ENCODE peak calls at places on chromosomes 3 and 15, in eight cellular contexts. One of them, this sample, is unnamed.

GRCh38 chr3:49878686-49879085 is 9.0 kb upstream of the CAMKV start:
- DNase-seq in stimulated activated CD4-positive, alpha-beta T cell treated with anti-CD3 and anti-CD28 coated beads, Interleukin-12 subunit alpha, Interleukin-12 subunit beta, amount 100 ng/mL, for 24 hours: no peak
- DNase-seq in stimulated activated CD8-positive, alpha-beta memory T cell treated with anti-CD3 and anti-CD28 coated beads, Interleukin-15, amount 100 ng/mL, for 24 hours: no peak
- DNase-seq in AG08396: no peak
- DNase-seq in HL-60: no peak
- DNase-seq in fibroblast of mammary gland: no peak
- DNase-seq in naive thymus-derived CD8-positive, alpha-beta T cell: no peak
- DNase-seq in activated gamma-delta T cell treated with Interleukin-2 at 50 U/mL for 16 hours: no peak
- DNase-seq in this sample: no peak

GRCh38 chr3:50381315-50381714 is 22.0 kb upstream of the TMEM115 start:
- DNase-seq in stimulated activated CD4-positive, alpha-beta T cell treated with anti-CD3 and anti-CD28 coated beads, Interleukin-12 subunit alpha, Interleukin-12 subunit beta, amount 100 ng/mL, for 24 hours: no peak
- DNase-seq in stimulated activated CD8-positive, alpha-beta memory T cell treated with anti-CD3 and anti-CD28 coated beads, Interleukin-15, amount 100 ng/mL, for 24 hours: no peak
- DNase-seq in AG08396: no peak
- DNase-seq in HL-60: no peak
- DNase-seq in fibroblast of mammary gland: no peak
- DNase-seq in naive thymus-derived CD8-positive, alpha-beta T cell: no peak
- DNase-seq in activated gamma-delta T cell treated with Interleukin-2 at 50 U/mL for 16 hours: no peak
- DNase-seq in this sample: no peak

GRCh38 chr3:105365171-105365535 is 1.6 kb upstream of the ALCAM start:
- DNase-seq in stimulated activated CD4-positive, alpha-beta T cell treated with anti-CD3 and anti-CD28 coated beads, Interleukin-12 subunit alpha, Interleukin-12 subunit beta, amount 100 ng/mL, for 24 hours: no peak
- DNase-seq in stimulated activated CD8-positive, alpha-beta memory T cell treated with anti-CD3 and anti-CD28 coated beads, Interleukin-15, amount 100 ng/mL, for 24 hours: no peak
- DNase-seq in AG08396: no peak
- DNase-seq in HL-60: no peak
- DNase-seq in fibroblast of mammary gland: no peak
- DNase-seq in naive thymus-derived CD8-positive, alpha-beta T cell: no peak
- DNase-seq in activated gamma-delta T cell treated with Interleukin-2 at 50 U/mL for 16 hours: no peak
- DNase-seq in this sample: no peak

GRCh38 chr3:67863869-67864268 is 209.5 kb upstream of the SUCLG2 start:
- DNase-seq in stimulated activated CD4-positive, alpha-beta T cell treated with anti-CD3 and anti-CD28 coated beads, Interleukin-12 subunit alpha, Interleukin-12 subunit beta, amount 100 ng/mL, for 24 hours: no peak
- DNase-seq in stimulated activated CD8-positive, alpha-beta memory T cell treated with anti-CD3 and anti-CD28 coated beads, Interleukin-15, amount 100 ng/mL, for 24 hours: no peak
- DNase-seq in AG08396: no peak
- DNase-seq in HL-60: no peak
- DNase-seq in fibroblast of mammary gland: peak
- DNase-seq in naive thymus-derived CD8-positive, alpha-beta T cell: no peak
- DNase-seq in activated gamma-delta T cell treated with Interleukin-2 at 50 U/mL for 16 hours: no peak
- DNase-seq in this sample: peak

GRCh38 chr15:67839358-67839928 is 402 bp downstream of the RNU6-1 start:
- DNase-seq in stimulated activated CD4-positive, alpha-beta T cell treated with anti-CD3 and anti-CD28 coated beads, Interleukin-12 subunit alpha, Interleukin-12 subunit beta, amount 100 ng/mL, for 24 hours: no peak
- DNase-seq in stimulated activated CD8-positive, alpha-beta memory T cell treated with anti-CD3 and anti-CD28 coated beads, Interleukin-15, amount 100 ng/mL, for 24 hours: no peak
- DNase-seq in AG08396: peak
- DNase-seq in HL-60: peak
- DNase-seq in fibroblast of mammary gland: peak
- DNase-seq in naive thymus-derived CD8-positive, alpha-beta T cell: peak
- DNase-seq in activated gamma-delta T cell treated with Interleukin-2 at 50 U/mL for 16 hours: no peak
- DNase-seq in this sample: peak

GRCh38 chr3:59374812-59375211 is 325.0 kb upstream of the CFAP20DC start:
- DNase-seq in stimulated activated CD4-positive, alpha-beta T cell treated with anti-CD3 and anti-CD28 coated beads, Interleukin-12 subunit alpha, Interleukin-12 subunit beta, amount 100 ng/mL, for 24 hours: no peak
- DNase-seq in stimulated activated CD8-positive, alpha-beta memory T cell treated with anti-CD3 and anti-CD28 coated beads, Interleukin-15, amount 100 ng/mL, for 24 hours: no peak
- DNase-seq in AG08396: no peak
- DNase-seq in HL-60: no peak
- DNase-seq in fibroblast of mammary gland: no peak
- DNase-seq in naive thymus-derived CD8-positive, alpha-beta T cell: no peak
- DNase-seq in activated gamma-delta T cell treated with Interleukin-2 at 50 U/mL for 16 hours: no peak
- DNase-seq in this sample: no peak

GRCh38 chr3:187274977-187275338 is 16.6 kb downstream of the MASP1 start:
- DNase-seq in stimulated activated CD4-positive, alpha-beta T cell treated with anti-CD3 and anti-CD28 coated beads, Interleukin-12 subunit alpha, Interleukin-12 subunit beta, amount 100 ng/mL, for 24 hours: no peak
- DNase-seq in stimulated activated CD8-positive, alpha-beta memory T cell treated with anti-CD3 and anti-CD28 coated beads, Interleukin-15, amount 100 ng/mL, for 24 hours: no peak
- DNase-seq in AG08396: no peak
- DNase-seq in HL-60: no peak
- DNase-seq in fibroblast of mammary gland: no peak
- DNase-seq in naive thymus-derived CD8-positive, alpha-beta T cell: no peak
- DNase-seq in activated gamma-delta T cell treated with Interleukin-2 at 50 U/mL for 16 hours: no peak
- DNase-seq in this sample: no peak

GRCh38 chr15:94747510-94747909 is 516.1 kb downstream of the MCTP2 start:
- DNase-seq in stimulated activated CD4-positive, alpha-beta T cell treated with anti-CD3 and anti-CD28 coated beads, Interleukin-12 subunit alpha, Interleukin-12 subunit beta, amount 100 ng/mL, for 24 hours: no peak
- DNase-seq in stimulated activated CD8-positive, alpha-beta memory T cell treated with anti-CD3 and anti-CD28 coated beads, Interleukin-15, amount 100 ng/mL, for 24 hours: no peak
- DNase-seq in AG08396: no peak
- DNase-seq in HL-60: no peak
- DNase-seq in fibroblast of mammary gland: no peak
- DNase-seq in naive thymus-derived CD8-positive, alpha-beta T cell: no peak
- DNase-seq in activated gamma-delta T cell treated with Interleukin-2 at 50 U/mL for 16 hours: no peak
- DNase-seq in this sample: no peak

GRCh38 chr15:78752492-78753358 is 58.5 kb downstream of the ADAMTS7 start:
- DNase-seq in stimulated activated CD4-positive, alpha-beta T cell treated with anti-CD3 and anti-CD28 coated beads, Interleukin-12 subunit alpha, Interleukin-12 subunit beta, amount 100 ng/mL, for 24 hours: no peak
- DNase-seq in stimulated activated CD8-positive, alpha-beta memory T cell treated with anti-CD3 and anti-CD28 coated beads, Interleukin-15, amount 100 ng/mL, for 24 hours: no peak
- DNase-seq in AG08396: no peak
- DNase-seq in HL-60: no peak
- DNase-seq in fibroblast of mammary gland: no peak
- DNase-seq in naive thymus-derived CD8-positive, alpha-beta T cell: no peak
- DNase-seq in activated gamma-delta T cell treated with Interleukin-2 at 50 U/mL for 16 hours: no peak
- DNase-seq in this sample: no peak

GRCh38 chr3:33179132-33179531 is 39.5 kb downstream of the SUSD5 start:
- DNase-seq in stimulated activated CD4-positive, alpha-beta T cell treated with anti-CD3 and anti-CD28 coated beads, Interleukin-12 subunit alpha, Interleukin-12 subunit beta, amount 100 ng/mL, for 24 hours: no peak
- DNase-seq in stimulated activated CD8-positive, alpha-beta memory T cell treated with anti-CD3 and anti-CD28 coated beads, Interleukin-15, amount 100 ng/mL, for 24 hours: no peak
- DNase-seq in AG08396: no peak
- DNase-seq in HL-60: no peak
- DNase-seq in fibroblast of mammary gland: no peak
- DNase-seq in naive thymus-derived CD8-positive, alpha-beta T cell: no peak
- DNase-seq in activated gamma-delta T cell treated with Interleukin-2 at 50 U/mL for 16 hours: no peak
- DNase-seq in this sample: no peak

GRCh38 chr3:184099806-184100686 is 3.2 kb downstream of the HTR3E start:
- DNase-seq in stimulated activated CD4-positive, alpha-beta T cell treated with anti-CD3 and anti-CD28 coated beads, Interleukin-12 subunit alpha, Interleukin-12 subunit beta, amount 100 ng/mL, for 24 hours: no peak
- DNase-seq in stimulated activated CD8-positive, alpha-beta memory T cell treated with anti-CD3 and anti-CD28 coated beads, Interleukin-15, amount 100 ng/mL, for 24 hours: no peak
- DNase-seq in AG08396: no peak
- DNase-seq in HL-60: no peak
- DNase-seq in fibroblast of mammary gland: no peak
- DNase-seq in naive thymus-derived CD8-positive, alpha-beta T cell: no peak
- DNase-seq in activated gamma-delta T cell treated with Interleukin-2 at 50 U/mL for 16 hours: no peak
- DNase-seq in this sample: no peak

GRCh38 chr3:32410367-32411246 is 19.0 kb downstream of the CMTM7 start:
- DNase-seq in stimulated activated CD4-positive, alpha-beta T cell treated with anti-CD3 and anti-CD28 coated beads, Interleukin-12 subunit alpha, Interleukin-12 subunit beta, amount 100 ng/mL, for 24 hours: no peak
- DNase-seq in stimulated activated CD8-positive, alpha-beta memory T cell treated with anti-CD3 and anti-CD28 coated beads, Interleukin-15, amount 100 ng/mL, for 24 hours: no peak
- DNase-seq in AG08396: no peak
- DNase-seq in HL-60: peak
- DNase-seq in fibroblast of mammary gland: no peak
- DNase-seq in naive thymus-derived CD8-positive, alpha-beta T cell: no peak
- DNase-seq in activated gamma-delta T cell treated with Interleukin-2 at 50 U/mL for 16 hours: no peak
- DNase-seq in this sample: no peak

GRCh38 chr3:139122221-139122581 is 77.5 kb upstream of the PRR23C start:
- DNase-seq in stimulated activated CD4-positive, alpha-beta T cell treated with anti-CD3 and anti-CD28 coated beads, Interleukin-12 subunit alpha, Interleukin-12 subunit beta, amount 100 ng/mL, for 24 hours: no peak
- DNase-seq in stimulated activated CD8-positive, alpha-beta memory T cell treated with anti-CD3 and anti-CD28 coated beads, Interleukin-15, amount 100 ng/mL, for 24 hours: no peak
- DNase-seq in AG08396: peak
- DNase-seq in HL-60: peak
- DNase-seq in fibroblast of mammary gland: peak
- DNase-seq in naive thymus-derived CD8-positive, alpha-beta T cell: no peak
- DNase-seq in activated gamma-delta T cell treated with Interleukin-2 at 50 U/mL for 16 hours: no peak
- DNase-seq in this sample: no peak

GRCh38 chr3:195794708-195795107 is 17.0 kb downstream of the MUC4 start:
- DNase-seq in stimulated activated CD4-positive, alpha-beta T cell treated with anti-CD3 and anti-CD28 coated beads, Interleukin-12 subunit alpha, Interleukin-12 subunit beta, amount 100 ng/mL, for 24 hours: no peak
- DNase-seq in stimulated activated CD8-positive, alpha-beta memory T cell treated with anti-CD3 and anti-CD28 coated beads, Interleukin-15, amount 100 ng/mL, for 24 hours: no peak
- DNase-seq in AG08396: no peak
- DNase-seq in HL-60: no peak
- DNase-seq in fibroblast of mammary gland: no peak
- DNase-seq in naive thymus-derived CD8-positive, alpha-beta T cell: no peak
- DNase-seq in activated gamma-delta T cell treated with Interleukin-2 at 50 U/mL for 16 hours: no peak
- DNase-seq in this sample: no peak

GRCh38 chr3:126476166-126476975 is 680 bp upstream of the ZXDC start:
- DNase-seq in stimulated activated CD4-positive, alpha-beta T cell treated with anti-CD3 and anti-CD28 coated beads, Interleukin-12 subunit alpha, Interleukin-12 subunit beta, amount 100 ng/mL, for 24 hours: no peak
- DNase-seq in stimulated activated CD8-positive, alpha-beta memory T cell treated with anti-CD3 and anti-CD28 coated beads, Interleukin-15, amount 100 ng/mL, for 24 hours: no peak
- DNase-seq in AG08396: peak
- DNase-seq in HL-60: peak
- DNase-seq in fibroblast of mammary gland: peak
- DNase-seq in naive thymus-derived CD8-positive, alpha-beta T cell: no peak
- DNase-seq in activated gamma-delta T cell treated with Interleukin-2 at 50 U/mL for 16 hours: no peak
- DNase-seq in this sample: peak

GRCh38 chr3:181458857-181459256 is 252.9 kb upstream of the SOX2 start:
- DNase-seq in stimulated activated CD4-positive, alpha-beta T cell treated with anti-CD3 and anti-CD28 coated beads, Interleukin-12 subunit alpha, Interleukin-12 subunit beta, amount 100 ng/mL, for 24 hours: no peak
- DNase-seq in stimulated activated CD8-positive, alpha-beta memory T cell treated with anti-CD3 and anti-CD28 coated beads, Interleukin-15, amount 100 ng/mL, for 24 hours: no peak
- DNase-seq in AG08396: no peak
- DNase-seq in HL-60: no peak
- DNase-seq in fibroblast of mammary gland: no peak
- DNase-seq in naive thymus-derived CD8-positive, alpha-beta T cell: no peak
- DNase-seq in activated gamma-delta T cell treated with Interleukin-2 at 50 U/mL for 16 hours: no peak
- DNase-seq in this sample: no peak

GRCh38 chr3:194130807-194131589 is 5.0 kb upstream of the HES1 start:
- DNase-seq in stimulated activated CD4-positive, alpha-beta T cell treated with anti-CD3 and anti-CD28 coated beads, Interleukin-12 subunit alpha, Interleukin-12 subunit beta, amount 100 ng/mL, for 24 hours: no peak
- DNase-seq in stimulated activated CD8-positive, alpha-beta memory T cell treated with anti-CD3 and anti-CD28 coated beads, Interleukin-15, amount 100 ng/mL, for 24 hours: no peak
- DNase-seq in AG08396: no peak
- DNase-seq in HL-60: no peak
- DNase-seq in fibroblast of mammary gland: no peak
- DNase-seq in naive thymus-derived CD8-positive, alpha-beta T cell: no peak
- DNase-seq in activated gamma-delta T cell treated with Interleukin-2 at 50 U/mL for 16 hours: no peak
- DNase-seq in this sample: no peak

GRCh38 chr3:62183087-62183486 is 190.3 kb downstream of the FEZF2 start:
- DNase-seq in stimulated activated CD4-positive, alpha-beta T cell treated with anti-CD3 and anti-CD28 coated beads, Interleukin-12 subunit alpha, Interleukin-12 subunit beta, amount 100 ng/mL, for 24 hours: no peak
- DNase-seq in stimulated activated CD8-positive, alpha-beta memory T cell treated with anti-CD3 and anti-CD28 coated beads, Interleukin-15, amount 100 ng/mL, for 24 hours: no peak
- DNase-seq in AG08396: no peak
- DNase-seq in HL-60: no peak
- DNase-seq in fibroblast of mammary gland: no peak
- DNase-seq in naive thymus-derived CD8-positive, alpha-beta T cell: no peak
- DNase-seq in activated gamma-delta T cell treated with Interleukin-2 at 50 U/mL for 16 hours: no peak
- DNase-seq in this sample: no peak

GRCh38 chr3:38646062-38646461 is 3.4 kb downstream of the SCN5A start:
- DNase-seq in stimulated activated CD4-positive, alpha-beta T cell treated with anti-CD3 and anti-CD28 coated beads, Interleukin-12 subunit alpha, Interleukin-12 subunit beta, amount 100 ng/mL, for 24 hours: no peak
- DNase-seq in stimulated activated CD8-positive, alpha-beta memory T cell treated with anti-CD3 and anti-CD28 coated beads, Interleukin-15, amount 100 ng/mL, for 24 hours: no peak
- DNase-seq in AG08396: no peak
- DNase-seq in HL-60: no peak
- DNase-seq in fibroblast of mammary gland: no peak
- DNase-seq in naive thymus-derived CD8-positive, alpha-beta T cell: no peak
- DNase-seq in activated gamma-delta T cell treated with Interleukin-2 at 50 U/mL for 16 hours: no peak
- DNase-seq in this sample: no peak

GRCh38 chr3:23113455-23114171 is 89.5 kb upstream of the UBE2E2 start:
- DNase-seq in stimulated activated CD4-positive, alpha-beta T cell treated with anti-CD3 and anti-CD28 coated beads, Interleukin-12 subunit alpha, Interleukin-12 subunit beta, amount 100 ng/mL, for 24 hours: no peak
- DNase-seq in stimulated activated CD8-positive, alpha-beta memory T cell treated with anti-CD3 and anti-CD28 coated beads, Interleukin-15, amount 100 ng/mL, for 24 hours: no peak
- DNase-seq in AG08396: peak
- DNase-seq in HL-60: peak
- DNase-seq in fibroblast of mammary gland: peak
- DNase-seq in naive thymus-derived CD8-positive, alpha-beta T cell: no peak
- DNase-seq in activated gamma-delta T cell treated with Interleukin-2 at 50 U/mL for 16 hours: no peak
- DNase-seq in this sample: no peak

GRCh38 chr3:198027045-198027798 is 67.2 kb downstream of the LMLN start:
- DNase-seq in stimulated activated CD4-positive, alpha-beta T cell treated with anti-CD3 and anti-CD28 coated beads, Interleukin-12 subunit alpha, Interleukin-12 subunit beta, amount 100 ng/mL, for 24 hours: no peak
- DNase-seq in stimulated activated CD8-positive, alpha-beta memory T cell treated with anti-CD3 and anti-CD28 coated beads, Interleukin-15, amount 100 ng/mL, for 24 hours: no peak
- DNase-seq in AG08396: no peak
- DNase-seq in HL-60: no peak
- DNase-seq in fibroblast of mammary gland: no peak
- DNase-seq in naive thymus-derived CD8-positive, alpha-beta T cell: no peak
- DNase-seq in activated gamma-delta T cell treated with Interleukin-2 at 50 U/mL for 16 hours: no peak
- DNase-seq in this sample: no peak

GRCh38 chr15:57538822-57539221 is 52.9 kb upstream of the MYZAP start:
- DNase-seq in stimulated activated CD4-positive, alpha-beta T cell treated with anti-CD3 and anti-CD28 coated beads, Interleukin-12 subunit alpha, Interleukin-12 subunit beta, amount 100 ng/mL, for 24 hours: no peak
- DNase-seq in stimulated activated CD8-positive, alpha-beta memory T cell treated with anti-CD3 and anti-CD28 coated beads, Interleukin-15, amount 100 ng/mL, for 24 hours: no peak
- DNase-seq in AG08396: no peak
- DNase-seq in HL-60: no peak
- DNase-seq in fibroblast of mammary gland: no peak
- DNase-seq in naive thymus-derived CD8-positive, alpha-beta T cell: no peak
- DNase-seq in activated gamma-delta T cell treated with Interleukin-2 at 50 U/mL for 16 hours: no peak
- DNase-seq in this sample: no peak

GRCh38 chr3:171129827-171130226 is 103.3 kb upstream of the SLC2A2 start:
- DNase-seq in stimulated activated CD4-positive, alpha-beta T cell treated with anti-CD3 and anti-CD28 coated beads, Interleukin-12 subunit alpha, Interleukin-12 subunit beta, amount 100 ng/mL, for 24 hours: no peak
- DNase-seq in stimulated activated CD8-positive, alpha-beta memory T cell treated with anti-CD3 and anti-CD28 coated beads, Interleukin-15, amount 100 ng/mL, for 24 hours: no peak
- DNase-seq in AG08396: peak
- DNase-seq in HL-60: no peak
- DNase-seq in fibroblast of mammary gland: peak
- DNase-seq in naive thymus-derived CD8-positive, alpha-beta T cell: no peak
- DNase-seq in activated gamma-delta T cell treated with Interleukin-2 at 50 U/mL for 16 hours: no peak
- DNase-seq in this sample: no peak

GRCh38 chr3:149197669-149198068 is 24.0 kb downstream of the CP start:
- DNase-seq in stimulated activated CD4-positive, alpha-beta T cell treated with anti-CD3 and anti-CD28 coated beads, Interleukin-12 subunit alpha, Interleukin-12 subunit beta, amount 100 ng/mL, for 24 hours: no peak
- DNase-seq in stimulated activated CD8-positive, alpha-beta memory T cell treated with anti-CD3 and anti-CD28 coated beads, Interleukin-15, amount 100 ng/mL, for 24 hours: no peak
- DNase-seq in AG08396: no peak
- DNase-seq in HL-60: no peak
- DNase-seq in fibroblast of mammary gland: no peak
- DNase-seq in naive thymus-derived CD8-positive, alpha-beta T cell: no peak
- DNase-seq in activated gamma-delta T cell treated with Interleukin-2 at 50 U/mL for 16 hours: no peak
- DNase-seq in this sample: no peak

GRCh38 chr15:69809421-69809820 is 288.3 kb downstream of the TLE3 start:
- DNase-seq in stimulated activated CD4-positive, alpha-beta T cell treated with anti-CD3 and anti-CD28 coated beads, Interleukin-12 subunit alpha, Interleukin-12 subunit beta, amount 100 ng/mL, for 24 hours: no peak
- DNase-seq in stimulated activated CD8-positive, alpha-beta memory T cell treated with anti-CD3 and anti-CD28 coated beads, Interleukin-15, amount 100 ng/mL, for 24 hours: no peak
- DNase-seq in AG08396: no peak
- DNase-seq in HL-60: no peak
- DNase-seq in fibroblast of mammary gland: no peak
- DNase-seq in naive thymus-derived CD8-positive, alpha-beta T cell: no peak
- DNase-seq in activated gamma-delta T cell treated with Interleukin-2 at 50 U/mL for 16 hours: no peak
- DNase-seq in this sample: no peak

GRCh38 chr3:159796744-159797143 is 191.9 kb upstream of the IL12A start:
- DNase-seq in stimulated activated CD4-positive, alpha-beta T cell treated with anti-CD3 and anti-CD28 coated beads, Interleukin-12 subunit alpha, Interleukin-12 subunit beta, amount 100 ng/mL, for 24 hours: no peak
- DNase-seq in stimulated activated CD8-positive, alpha-beta memory T cell treated with anti-CD3 and anti-CD28 coated beads, Interleukin-15, amount 100 ng/mL, for 24 hours: no peak
- DNase-seq in AG08396: peak
- DNase-seq in HL-60: no peak
- DNase-seq in fibroblast of mammary gland: peak
- DNase-seq in naive thymus-derived CD8-positive, alpha-beta T cell: no peak
- DNase-seq in activated gamma-delta T cell treated with Interleukin-2 at 50 U/mL for 16 hours: no peak
- DNase-seq in this sample: peak